ENCODE peak calls at places on chromosomes 5 and 9, in five cellular contexts. G is lower lobe of right lung, E is PC-9, S is A549, T is endodermal cell. I is an unnamed sample.

GRCh38 chr5:179772355-179772754 is 21.4 kb upstream of the LTC4S start:
- DNase-seq in G (no peak), E (no peak), S (no peak), T (no peak), I (no peak)

GRCh38 chr9:119951591-119951990 is 582.4 kb upstream of the BRINP1 start:
- DNase-seq in G (no peak), E (no peak), S (no peak), T (peak; percentile 1), I (no peak)

GRCh38 chr5:36530249-36530648 is 76.2 kb upstream of the SLC1A3 start:
- DNase-seq in G (no peak), E (no peak), S (no peak), T (no peak), I (no peak)

GRCh38 chr9:127944586-127945218 is 7.0 kb upstream of the DPM2 start:
- DNase-seq in G (no peak), E (no peak), S (no peak), T (no peak), I (no peak)

GRCh38 chr9:124254261-124254682 is 3.5 kb upstream of the NEK6 start:
- DNase-seq in G (peak; percentile 28), E (no peak), S (no peak), T (no peak), I (no peak)

GRCh38 chr5:126002222-126002897 is 420.8 kb upstream of the GRAMD2B start:
- DNase-seq in G (no peak), E (no peak), S (no peak), T (no peak), I (peak; percentile 88)

GRCh38 chr5:107968998-107969397 is 298.3 kb upstream of the EFNA5 start:
- DNase-seq in G (no peak), E (no peak), S (no peak), T (no peak), I (no peak)

GRCh38 chr5:621341-621761 is 9.2 kb downstream of the CEP72 start:
- DNase-seq in G (no peak), E (no peak), S (no peak), T (no peak), I (no peak)

GRCh38 chr5:53601570-53601969 is 41.1 kb downstream of the NDUFS4 start:
- DNase-seq in G (no peak), E (peak; percentile 12), S (peak; percentile 44), T (no peak), I (no peak)

GRCh38 chr5:35274839-35275509 is 44.7 kb upstream of the PRLR start:
- DNase-seq in G (no peak), E (no peak), S (no peak), T (no peak), I (no peak)

GRCh38 chr5:166617507-166617906 is 1673.9 kb upstream of the WWC1 start:
- DNase-seq in G (no peak), E (no peak), S (no peak), T (no peak), I (no peak)

GRCh38 chr9:93467062-93467416 is 13.7 kb upstream of the FAM120AOS start:
- DNase-seq in G (no peak), E (no peak), S (no peak), T (no peak), I (no peak)

GRCh38 chr5:57493034-57493433 is 10.4 kb upstream of the ACTBL2 start:
- DNase-seq in G (no peak), E (peak; percentile 29), S (no peak), T (no peak), I (no peak)

GRCh38 chr9:95105519-95106287 is 211.8 kb downstream of the FANCC start:
- DNase-seq in G (peak; percentile 6), E (peak; percentile 44), S (no peak), T (no peak), I (no peak)

GRCh38 chr5:74966151-74967050 is 86.0 kb downstream of the GCNT4 start:
- DNase-seq in G (no peak), E (no peak), S (no peak), T (no peak), I (no peak)

GRCh38 chr9:120362446-120362845 is 217.5 kb downstream of the CDK5RAP2 start:
- DNase-seq in G (no peak), E (no peak), S (no peak), T (no peak), I (no peak)

GRCh38 chr5:128534729-128535128 is 3.3 kb downstream of the FBN2 start:
- DNase-seq in G (no peak), E (peak; percentile 34), S (no peak), T (no peak), I (no peak)

GRCh38 chr5:53173083-53173482 is 63.5 kb upstream of the MOCS2 start:
- DNase-seq in G (no peak), E (no peak), S (no peak), T (no peak), I (no peak)

GRCh38 chr9:104961701-104962359 is 33.9 kb upstream of the ABCA1 start:
- DNase-seq in G (no peak), E (no peak), S (no peak), T (no peak), I (no peak)

GRCh38 chr5:83745821-83746220 is 25.2 kb upstream of the HAPLN1 start:
- DNase-seq in G (no peak), E (no peak), S (no peak), T (no peak), I (no peak)

GRCh38 chr5:147481857-147482256 is 28.0 kb downstream of the DPYSL3 start:
- DNase-seq in G (no peak), E (no peak), S (no peak), T (no peak), I (no peak)

GRCh38 chr9:124767830-124768229 is 3.3 kb downstream of the NR6A1 start:
- DNase-seq in G (no peak), E (no peak), S (no peak), T (no peak), I (no peak)

GRCh38 chr9:127783644-127784043 is 2.2 kb upstream of the CDK9 start:
- DNase-seq in G (no peak), E (no peak), S (no peak), T (no peak), I (no peak)

GRCh38 chr5:140398379-140398811 is 3.2 kb upstream of the ANKHD1 start:
- DNase-seq in G (no peak), E (no peak), S (peak; percentile 8), T (no peak), I (no peak)

GRCh38 chr9:90642570-90643539 is at the start of gene DIRAS2:
- DNase-seq in G (peak; percentile 75), E (peak; percentile 72), S (peak; percentile 29), T (peak; percentile 89), I (no peak)

GRCh38 chr5:153358315-153358976 is 132.0 kb upstream of the GRIA1 start:
- DNase-seq in G (no peak), E (no peak), S (no peak), T (no peak), I (no peak)

GRCh38 chr5:32042571-32042970 is 131.5 kb downstream of the GOLPH3 start:
- DNase-seq in G (no peak), E (no peak), S (no peak), T (no peak), I (no peak)

GRCh38 chr9:123864291-123864690 is 65.6 kb downstream of the DENND1A start:
- DNase-seq in G (no peak), E (no peak), S (no peak), T (peak; percentile 54), I (no peak)

GRCh38 chr5:60092671-60093422 is 199.3 kb upstream of the PDE4D start:
- DNase-seq in G (no peak), E (peak; percentile 61), S (peak; percentile 38), T (no peak), I (peak; percentile 65)

GRCh38 chr9:12859704-12860251 is 85.0 kb downstream of the LURAP1L start:
- DNase-seq in G (no peak), E (peak; percentile 10), S (peak; percentile 21), T (no peak), I (no peak)

GRCh38 chr5:15752886-15753285 is 252.9 kb downstream of the FBXL7 start:
- DNase-seq in G (no peak), E (no peak), S (no peak), T (no peak), I (no peak)

DNA sequence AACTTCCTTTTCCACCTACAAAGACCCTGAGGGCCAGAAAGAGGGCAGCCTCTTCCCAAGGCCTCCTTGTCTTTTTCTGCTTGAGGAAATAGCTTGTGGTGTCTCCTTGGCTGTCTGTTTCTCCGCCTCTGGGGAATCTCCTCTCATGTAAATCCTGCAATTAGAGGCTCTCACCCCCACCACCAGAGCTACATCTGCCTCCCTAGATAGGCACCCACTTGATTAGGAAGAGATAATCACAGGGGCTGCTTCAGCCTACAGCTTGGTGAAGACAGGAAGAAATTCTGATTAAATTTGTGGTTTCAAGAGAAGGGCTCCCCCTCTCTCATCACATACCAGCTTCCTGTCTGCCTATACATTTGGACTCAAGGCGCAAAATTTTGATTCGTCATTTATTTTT is 75.6 kb downstream of the TLR4 start:
- DNase-seq in G (no peak), E (no peak), S (no peak), T (peak; percentile 55), I (no peak)
- H3K4me1 ChIP-seq in G (peaks cover 7% of the 10 kb centered on the region), E (no peaks in the 10 kb centered on the region), S (no peaks in the 10 kb centered on the region), T (peaks cover 6% of the 10 kb centered on the region), I (no peaks in the 10 kb centered on the region)

GRCh38 chr5:151153766-151154272 is 3.8 kb downstream of the ANXA6 start:
- DNase-seq in G (no peak), E (no peak), S (no peak), T (no peak), I (no peak)
- H3K27ac ChIP-seq in G (no peak overlapping the region), E (no peak overlapping the region), S (no peak overlapping the region), T (no peak overlapping the region), I (peak overlapping the region; percentile 19)

DNA sequence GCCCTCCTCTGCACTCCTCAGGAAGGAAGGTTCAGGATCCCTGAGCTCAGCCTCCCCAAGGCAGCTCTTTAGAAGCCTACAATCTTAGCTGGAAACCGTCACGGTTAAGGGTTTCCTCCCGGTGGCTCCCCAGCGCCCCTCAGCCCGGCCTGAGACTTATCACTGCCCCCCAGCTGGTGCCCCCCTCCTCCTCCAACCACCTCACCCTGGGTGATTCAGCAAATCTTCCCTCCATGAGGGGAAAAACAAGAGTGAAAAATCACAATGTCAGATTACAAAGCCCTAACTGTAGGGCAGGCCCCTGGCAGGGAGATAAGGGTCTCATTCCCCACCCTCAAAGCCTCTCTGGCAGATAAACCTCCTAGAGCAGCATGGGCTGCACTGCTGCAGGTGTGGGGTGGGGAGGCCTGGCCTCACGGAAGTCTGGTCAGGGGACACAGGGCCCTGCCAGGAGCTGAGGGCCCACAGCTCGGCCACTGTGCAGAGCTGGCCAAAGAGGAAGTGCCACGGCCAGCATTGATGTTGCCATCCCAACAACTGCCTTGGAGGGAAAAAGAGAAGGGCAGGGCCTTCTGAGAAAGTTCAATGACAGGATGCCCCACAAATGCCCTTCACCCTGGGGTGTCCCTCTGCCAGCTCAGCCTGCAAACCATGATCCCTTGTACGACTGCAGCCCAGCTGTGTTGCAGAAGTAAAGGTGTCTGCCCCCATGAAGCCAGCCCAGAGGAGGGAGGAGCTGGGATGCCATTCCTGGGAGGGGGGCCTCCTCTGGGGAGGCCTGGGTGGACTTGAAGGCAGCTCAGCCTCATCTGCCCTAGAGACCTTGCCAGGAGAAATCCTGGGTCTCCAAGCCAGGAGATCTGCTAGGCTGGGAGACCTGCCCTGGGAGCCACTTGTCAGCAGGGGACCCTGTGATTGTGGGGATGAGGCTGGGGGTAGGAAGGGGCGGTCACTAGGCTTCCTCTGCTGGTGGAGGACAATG is 25.9 kb downstream of the GFI1B start:
- DNase-seq in G (peak; percentile 49), E (no peak), S (no peak), T (peak; percentile 62), I (no peak)
- H3K4me1 ChIP-seq in G (no peaks in the 10 kb centered on the region), E (no peaks in the 10 kb centered on the region), S (no peaks in the 10 kb centered on the region), T (peaks cover 18% of the 10 kb centered on the region), I (no peaks in the 10 kb centered on the region)

DNA sequence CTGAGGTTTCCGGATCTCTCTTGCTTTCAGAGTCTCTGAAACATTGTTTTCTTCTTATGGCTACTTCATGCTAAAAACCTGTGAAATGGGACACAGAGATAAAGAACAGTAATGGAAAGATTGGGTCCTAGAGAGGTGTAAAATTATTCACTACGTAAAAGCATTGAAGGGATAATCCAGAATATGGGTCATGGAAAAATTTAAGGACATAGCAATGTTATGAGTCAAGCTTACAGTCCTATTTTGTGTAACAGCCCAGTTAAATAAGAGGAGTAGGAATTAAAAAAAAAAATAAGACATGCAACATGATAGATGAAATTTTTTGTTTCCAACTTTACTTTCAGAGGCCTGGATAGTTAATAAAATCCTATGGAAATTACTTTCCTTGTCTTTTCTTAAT is 61.9 kb upstream of the ELL2 start:
- DNase-seq in G (no peak), E (no peak), S (no peak), T (no peak), I (no peak)
- H3K27ac ChIP-seq in G (no peak overlapping the region), E (no peak overlapping the region), S (no peak overlapping the region), T (no peak overlapping the region), I (no peak overlapping the region)